ENCODE peak calls at places on chromosomes 3 and 15, in six cellular contexts. One of them, this sample, is unnamed.

GRCh38 chr3:195087321-195087720 is 183.6 kb downstream of the XXYLT1 start:
- DNase-seq in heart right ventricle: no peak
- DNase-seq in CD4-positive, alpha-beta T cell: no peak
- DNase-seq in PC-9: no peak
- DNase-seq in cardiac muscle cell: no peak
- DNase-seq in psoas muscle: no peak
- DNase-seq in this sample: no peak

GRCh38 chr3:9101286-9101685 is 138.0 kb upstream of the RAD18 start:
- DNase-seq in heart right ventricle: no peak
- DNase-seq in CD4-positive, alpha-beta T cell: no peak
- DNase-seq in PC-9: no peak
- DNase-seq in cardiac muscle cell: no peak
- DNase-seq in psoas muscle: no peak
- DNase-seq in this sample: no peak

GRCh38 chr15:45637552-45638033 is 2.8 kb downstream of the SQOR start:
- DNase-seq in heart right ventricle: peak; percentile 49
- DNase-seq in CD4-positive, alpha-beta T cell: peak; percentile 14
- DNase-seq in PC-9: no peak
- DNase-seq in cardiac muscle cell: no peak
- DNase-seq in psoas muscle: peak; percentile 64
- DNase-seq in this sample: peak; percentile 35

GRCh38 chr15:68413363-68414255 is 18.4 kb downstream of the ITGA11 start:
- DNase-seq in heart right ventricle: peak; percentile 34
- DNase-seq in CD4-positive, alpha-beta T cell: no peak
- DNase-seq in PC-9: no peak
- DNase-seq in cardiac muscle cell: no peak
- DNase-seq in psoas muscle: peak; percentile 76
- DNase-seq in this sample: no peak

GRCh38 chr3:44068753-44069152 is 172.9 kb upstream of the TOPAZ1 start:
- DNase-seq in heart right ventricle: no peak
- DNase-seq in CD4-positive, alpha-beta T cell: no peak
- DNase-seq in PC-9: peak; percentile 62
- DNase-seq in cardiac muscle cell: no peak
- DNase-seq in psoas muscle: no peak
- DNase-seq in this sample: no peak

GRCh38 chr3:12439161-12439560 is 45.1 kb upstream of the TSEN2 start:
- DNase-seq in heart right ventricle: no peak
- DNase-seq in CD4-positive, alpha-beta T cell: no peak
- DNase-seq in PC-9: no peak
- DNase-seq in cardiac muscle cell: no peak
- DNase-seq in psoas muscle: no peak
- DNase-seq in this sample: no peak

GRCh38 chr3:27670619-27671018 is 51.5 kb downstream of the EOMES start:
- DNase-seq in heart right ventricle: no peak
- DNase-seq in CD4-positive, alpha-beta T cell: no peak
- DNase-seq in PC-9: no peak
- DNase-seq in cardiac muscle cell: no peak
- DNase-seq in psoas muscle: no peak
- DNase-seq in this sample: no peak

GRCh38 chr3:115830764-115831395 is 207.6 kb downstream of the GAP43 start:
- DNase-seq in heart right ventricle: no peak
- DNase-seq in CD4-positive, alpha-beta T cell: no peak
- DNase-seq in PC-9: no peak
- DNase-seq in cardiac muscle cell: no peak
- DNase-seq in psoas muscle: no peak
- DNase-seq in this sample: no peak

GRCh38 chr3:23442598-23443383 is 239.7 kb downstream of the UBE2E2 start:
- DNase-seq in heart right ventricle: no peak
- DNase-seq in CD4-positive, alpha-beta T cell: no peak
- DNase-seq in PC-9: no peak
- DNase-seq in cardiac muscle cell: no peak
- DNase-seq in psoas muscle: no peak
- DNase-seq in this sample: no peak

GRCh38 chr15:31373096-31373865 is 46.6 kb downstream of the KLF13 start:
- DNase-seq in heart right ventricle: no peak
- DNase-seq in CD4-positive, alpha-beta T cell: no peak
- DNase-seq in PC-9: no peak
- DNase-seq in cardiac muscle cell: no peak
- DNase-seq in psoas muscle: no peak
- DNase-seq in this sample: no peak

DNA sequence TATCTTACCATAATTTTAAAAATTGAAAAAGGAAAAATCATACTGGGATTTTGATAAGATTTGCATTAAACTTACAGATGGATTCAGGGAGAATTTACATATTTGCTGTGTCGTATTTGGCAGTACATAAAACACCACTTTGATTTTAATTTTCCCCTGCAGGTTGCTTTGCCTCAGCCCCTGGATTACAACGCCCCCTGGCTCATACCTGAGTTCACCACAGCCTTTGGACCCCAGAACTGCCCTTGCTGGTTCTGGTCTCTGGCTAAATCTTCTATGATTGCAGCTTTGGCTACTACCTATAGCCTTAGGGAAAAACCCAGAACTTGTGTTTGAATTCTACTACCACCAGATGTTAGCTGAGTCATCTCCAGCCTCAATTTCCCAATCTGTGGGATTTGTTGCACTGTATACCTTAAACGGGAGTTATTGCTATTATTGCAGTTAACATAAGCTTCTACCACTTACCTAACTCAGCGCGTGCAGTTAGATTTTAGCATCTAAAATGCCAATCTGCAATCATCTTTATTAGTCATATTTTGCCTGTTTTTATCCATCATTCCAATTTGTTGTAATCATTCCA is 315.7 kb upstream of the GADL1 start:
- DNase-seq in heart right ventricle: no peak
- DNase-seq in CD4-positive, alpha-beta T cell: no peak
- DNase-seq in PC-9: no peak
- DNase-seq in cardiac muscle cell: peak; percentile 42
- DNase-seq in psoas muscle: no peak
- DNase-seq in this sample: no peak
- TF ChIP-seq CTCF in heart right ventricle: no peak
- TF ChIP-seq CTCF in CD4-positive, alpha-beta T cell: no peak
- TF ChIP-seq CTCF in PC-9: no peak
- TF ChIP-seq CTCF in cardiac muscle cell: peak; percentile 13
- TF ChIP-seq CTCF in psoas muscle: no peak
- TF ChIP-seq CTCF in this sample: peak; percentile 28

GRCh38 chr3:181999314-181999713 is 287.6 kb downstream of the SOX2 start:
- DNase-seq in heart right ventricle: no peak
- DNase-seq in CD4-positive, alpha-beta T cell: no peak
- DNase-seq in PC-9: no peak
- DNase-seq in cardiac muscle cell: no peak
- DNase-seq in psoas muscle: no peak
- DNase-seq in this sample: no peak

GRCh38 chr3:182000454-182000853 is 288.7 kb downstream of the SOX2 start:
- DNase-seq in heart right ventricle: no peak
- DNase-seq in CD4-positive, alpha-beta T cell: no peak
- DNase-seq in PC-9: no peak
- DNase-seq in cardiac muscle cell: no peak
- DNase-seq in psoas muscle: no peak
- DNase-seq in this sample: no peak

DNA sequence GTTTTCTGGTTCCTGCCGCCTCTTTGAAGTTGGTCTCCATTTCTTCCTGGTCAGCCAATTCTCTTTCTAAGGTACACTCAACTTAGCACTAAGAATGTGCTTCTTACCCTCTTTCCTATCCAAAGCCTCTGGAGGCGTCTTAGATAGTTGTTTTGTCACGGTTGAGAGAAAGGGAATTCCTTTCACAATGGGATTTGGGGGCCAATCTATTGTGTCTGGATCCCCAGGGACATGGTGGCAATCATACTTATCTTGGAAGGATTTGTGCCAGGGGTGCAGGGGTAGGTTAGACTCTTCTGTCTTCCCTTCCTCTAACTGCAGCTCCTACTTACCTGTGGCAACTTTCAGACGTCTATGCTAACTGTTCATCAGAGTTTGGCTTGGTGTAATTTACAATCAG is 287.1 kb downstream of the SOX2 start:
- DNase-seq in heart right ventricle: no peak
- DNase-seq in CD4-positive, alpha-beta T cell: no peak
- DNase-seq in PC-9: no peak
- DNase-seq in cardiac muscle cell: no peak
- DNase-seq in psoas muscle: no peak
- DNase-seq in this sample: no peak
- H3K27ac ChIP-seq in heart right ventricle: no peak overlapping the region
- H3K27ac ChIP-seq in CD4-positive, alpha-beta T cell: no peak overlapping the region
- H3K27ac ChIP-seq in PC-9: no peak overlapping the region
- H3K27ac ChIP-seq in cardiac muscle cell: no peak overlapping the region
- H3K27ac ChIP-seq in psoas muscle: no peak overlapping the region
- H3K27ac ChIP-seq in this sample: no peak overlapping the region

DNA sequence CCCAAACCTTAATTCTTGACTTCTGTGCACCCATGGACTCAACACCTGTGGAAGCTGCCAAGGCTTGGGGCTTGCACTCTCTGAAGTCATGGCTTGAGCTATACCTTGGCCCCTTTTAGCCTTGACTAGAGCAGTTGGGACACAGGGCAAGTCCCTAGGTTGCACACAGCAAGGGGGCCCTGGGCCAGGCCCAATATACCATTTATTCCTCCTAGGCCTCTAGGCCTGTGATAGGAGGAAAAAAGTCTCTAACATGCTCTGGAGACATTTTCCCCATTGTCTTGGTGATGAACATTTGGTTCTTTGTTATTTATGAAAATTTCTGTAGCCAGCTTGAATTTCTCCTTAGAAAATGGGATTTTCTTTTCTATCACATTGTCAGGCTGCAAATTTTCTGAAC is 186.1 kb downstream of the SEMA6D start:
- DNase-seq in heart right ventricle: no peak
- DNase-seq in CD4-positive, alpha-beta T cell: no peak
- DNase-seq in PC-9: no peak
- DNase-seq in cardiac muscle cell: no peak
- DNase-seq in psoas muscle: no peak
- DNase-seq in this sample: no peak
- TF ChIP-seq CTCF in heart right ventricle: no peak
- TF ChIP-seq CTCF in CD4-positive, alpha-beta T cell: no peak
- TF ChIP-seq CTCF in PC-9: no peak
- TF ChIP-seq CTCF in cardiac muscle cell: no peak
- TF ChIP-seq CTCF in psoas muscle: no peak
- TF ChIP-seq CTCF in this sample: no peak

GRCh38 chr15:41304149-41304548 is 28.2 kb downstream of the OIP5 start:
- DNase-seq in heart right ventricle: no peak
- DNase-seq in CD4-positive, alpha-beta T cell: no peak
- DNase-seq in PC-9: no peak
- DNase-seq in cardiac muscle cell: no peak
- DNase-seq in psoas muscle: no peak
- DNase-seq in this sample: no peak

GRCh38 chr15:41307679-41308078 is 24.7 kb downstream of the OIP5 start:
- DNase-seq in heart right ventricle: no peak
- DNase-seq in CD4-positive, alpha-beta T cell: no peak
- DNase-seq in PC-9: no peak
- DNase-seq in cardiac muscle cell: no peak
- DNase-seq in psoas muscle: no peak
- DNase-seq in this sample: no peak

GRCh38 chr15:41309226-41309905 is 23.0 kb downstream of the OIP5 start:
- DNase-seq in heart right ventricle: no peak
- DNase-seq in CD4-positive, alpha-beta T cell: no peak
- DNase-seq in PC-9: no peak
- DNase-seq in cardiac muscle cell: no peak
- DNase-seq in psoas muscle: no peak
- DNase-seq in this sample: no peak
- H3K27ac ChIP-seq in heart right ventricle: no peak overlapping the region
- H3K27ac ChIP-seq in CD4-positive, alpha-beta T cell: no peak overlapping the region
- H3K27ac ChIP-seq in PC-9: no peak overlapping the region
- H3K27ac ChIP-seq in cardiac muscle cell: no peak overlapping the region
- H3K27ac ChIP-seq in psoas muscle: peak overlapping the region; percentile 91
- H3K27ac ChIP-seq in this sample: no peak overlapping the region

GRCh38 chr15:65101418-65101890 is 13.5 kb downstream of the UBAP1L start:
- DNase-seq in heart right ventricle: peak; percentile 69
- DNase-seq in CD4-positive, alpha-beta T cell: peak; percentile 35
- DNase-seq in PC-9: no peak
- DNase-seq in cardiac muscle cell: peak; percentile 89
- DNase-seq in psoas muscle: peak; percentile 70
- DNase-seq in this sample: peak; percentile 80
- TF ChIP-seq CTCF in heart right ventricle: peak; percentile 78
- TF ChIP-seq CTCF in CD4-positive, alpha-beta T cell: peak; percentile 48
- TF ChIP-seq CTCF in PC-9: peak; percentile 77
- TF ChIP-seq CTCF in cardiac muscle cell: peak; percentile 89
- TF ChIP-seq CTCF in psoas muscle: peak; percentile 72
- TF ChIP-seq CTCF in this sample: peak; percentile 86

DNA sequence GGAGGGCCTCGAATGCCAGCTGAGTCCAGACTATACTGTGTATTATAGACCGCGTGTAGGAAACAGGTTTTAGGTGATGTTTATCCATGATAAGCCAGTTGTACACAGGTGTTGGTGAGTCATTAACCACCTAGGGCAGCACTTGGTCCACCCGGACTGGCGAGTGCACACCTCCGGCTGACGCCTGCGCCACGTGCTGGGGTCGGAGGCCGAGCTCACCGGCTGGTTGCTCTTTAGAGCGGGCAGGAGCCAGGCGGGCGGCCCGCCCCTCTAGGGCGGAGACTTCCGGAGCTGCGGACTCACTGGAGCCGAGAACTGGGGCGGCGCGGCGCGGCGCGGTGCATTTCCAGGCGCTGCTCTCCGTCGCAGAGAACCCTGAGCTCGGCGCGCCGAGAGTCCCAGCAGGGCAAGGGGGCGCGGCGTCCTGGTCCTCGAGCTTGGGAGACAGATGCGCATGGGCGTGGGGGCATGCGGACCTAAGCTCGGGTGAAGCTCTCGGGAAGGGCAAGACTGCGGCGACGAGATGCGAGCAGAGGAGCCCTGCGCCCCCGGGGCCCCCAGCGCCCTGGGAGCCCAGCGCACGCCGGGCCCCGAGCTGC is at the start of gene ESYT3:
- DNase-seq in heart right ventricle: peak; percentile 69
- DNase-seq in CD4-positive, alpha-beta T cell: no peak
- DNase-seq in PC-9: peak; percentile 94
- DNase-seq in cardiac muscle cell: peak; percentile 84
- DNase-seq in psoas muscle: peak; percentile 73
- DNase-seq in this sample: no peak
- H3K27ac ChIP-seq in heart right ventricle: no peak within 1 kb of the TSS
- H3K27ac ChIP-seq in CD4-positive, alpha-beta T cell: no peak within 1 kb of the TSS
- H3K27ac ChIP-seq in PC-9: no peak within 1 kb of the TSS
- H3K27ac ChIP-seq in cardiac muscle cell: no peak within 1 kb of the TSS
- H3K27ac ChIP-seq in psoas muscle: peak within 1 kb of the TSS; percentile 30
- H3K27ac ChIP-seq in this sample: no peak within 1 kb of the TSS